ENCODE peak calls at places on chromosomes 3 and 15, in six cellular contexts. K is CD4-positive, CD25-positive, alpha-beta regulatory T cell; D is heart left ventricle; L is fibroblast of lung; O is PC-9; I is psoas muscle. Y is an unnamed sample.

GRCh38 chr3:42898896-42899675 is 6.9 kb upstream of the ZNF662 start:
- DNase-seq in O (no peak), K (no peak), D (no peak), I (no peak), L (no peak), Y (no peak)

GRCh38 chr3:69830147-69830546 is 90.9 kb downstream of the MITF start:
- DNase-seq in O (no peak), K (no peak), D (no peak), L (no peak), I (no peak), Y (no peak)

GRCh38 chr3:137052298-137052697 is 94.5 kb downstream of the IL20RB start:
- DNase-seq in O (no peak), L (no peak), D (no peak), I (no peak), K (no peak), Y (no peak)

GRCh38 chr15:51751687-51752683 is 588 bp downstream of the TMOD2 start:
- DNase-seq in O (no peak), K (no peak), D (no peak), L (peak), I (peak), Y (no peak)

GRCh38 chr15:83653639-83654378 is at the start of gene ADAMTSL3:
- DNase-seq in K (no peak), D (peak), L (peak), O (no peak), I (peak), Y (no peak)

GRCh38 chr3:128051837-128052766 is at the start of gene SEC61A1:
- DNase-seq in L (peak), O (peak), I (peak), D (peak), K (peak), Y (peak)

GRCh38 chr3:172991424-172991996 is 149.5 kb downstream of the SPATA16 start:
- DNase-seq in D (no peak), I (no peak), L (peak), K (no peak), O (no peak), Y (no peak)

GRCh38 chr15:73983211-73983727 is 8.8 kb downstream of the STOML1 start:
- DNase-seq in O (peak), I (peak), K (no peak), L (peak), D (peak), Y (no peak)

GRCh38 chr3:58640700-58641372 is 25.7 kb downstream of the FAM3D start:
- DNase-seq in K (peak), D (peak), O (peak), I (peak), L (peak), Y (peak)

GRCh38 chr3:34012102-34012461 is 213.7 kb downstream of the PDCD6IP start:
- DNase-seq in I (no peak), O (peak), D (no peak), L (peak), K (no peak), Y (no peak)

GRCh38 chr3:191238321-191238817 is 39.3 kb downstream of the OSTN start:
- DNase-seq in I (no peak), O (peak), D (no peak), L (peak), K (no peak), Y (no peak)

GRCh38 chr15:29618586-29618985 is 203.7 kb downstream of the TJP1 start:
- DNase-seq in L (no peak), O (no peak), K (no peak), I (no peak), D (no peak), Y (no peak)

GRCh38 chr15:92833493-92834271 is 66.4 kb upstream of the CHD2 start:
- DNase-seq in L (no peak), K (no peak), D (no peak), O (no peak), I (no peak), Y (no peak)

GRCh38 chr15:84681822-84682221 is 23.8 kb upstream of the NMB start:
- DNase-seq in D (no peak), O (no peak), I (no peak), K (peak), L (no peak), Y (no peak)

GRCh38 chr3:41863024-41863423 is 98.9 kb downstream of the ULK4 start:
- DNase-seq in L (no peak), O (no peak), I (no peak), K (no peak), D (no peak), Y (no peak)

GRCh38 chr3:8550619-8551018 is 49.0 kb downstream of the LMCD1 start:
- DNase-seq in D (no peak), I (no peak), L (no peak), K (no peak), O (no peak), Y (no peak)

GRCh38 chr3:105806361-105806760 is 62.5 kb downstream of the CBLB start:
- DNase-seq in O (peak), L (peak), I (no peak), K (peak), D (no peak), Y (no peak)

GRCh38 chr3:85162905-85163304 is 204.1 kb downstream of the CADM2 start:
- DNase-seq in O (no peak), D (no peak), I (no peak), L (no peak), K (no peak), Y (no peak)

GRCh38 chr15:99605990-99606389 is 40.2 kb downstream of the MEF2A start:
- DNase-seq in K (no peak), L (no peak), O (no peak), I (no peak), D (no peak), Y (no peak)

GRCh38 chr3:60076307-60076706 is 1026.5 kb upstream of the CFAP20DC start:
- DNase-seq in K (no peak), L (peak), D (no peak), O (no peak), I (no peak), Y (no peak)

DNA sequence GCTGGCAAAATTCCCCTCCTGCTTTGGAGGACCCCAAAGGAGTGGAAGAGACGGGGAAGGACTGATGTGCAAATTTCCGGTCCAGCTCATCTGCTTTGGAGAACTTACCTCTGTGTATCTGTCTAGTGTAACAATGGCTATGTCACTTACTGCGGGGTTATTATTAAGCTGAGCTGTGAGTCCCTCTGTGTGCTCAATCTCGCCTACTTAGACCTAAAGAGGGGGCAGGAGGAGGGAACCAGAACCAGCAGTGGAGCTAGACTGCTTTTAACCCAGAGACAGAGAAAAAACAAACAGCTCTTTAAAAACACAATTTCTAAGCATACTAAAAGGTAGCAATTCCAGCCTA is 77.0 kb downstream of the MYO1E start:
- DNase-seq in O (no peak), K (no peak), L (no peak), D (no peak), I (no peak), Y (no peak)
- H3K4me3 ChIP-seq in O (peak), K (no peak), L (no peak), D (no peak), I (peak), Y (no peak)

DNA sequence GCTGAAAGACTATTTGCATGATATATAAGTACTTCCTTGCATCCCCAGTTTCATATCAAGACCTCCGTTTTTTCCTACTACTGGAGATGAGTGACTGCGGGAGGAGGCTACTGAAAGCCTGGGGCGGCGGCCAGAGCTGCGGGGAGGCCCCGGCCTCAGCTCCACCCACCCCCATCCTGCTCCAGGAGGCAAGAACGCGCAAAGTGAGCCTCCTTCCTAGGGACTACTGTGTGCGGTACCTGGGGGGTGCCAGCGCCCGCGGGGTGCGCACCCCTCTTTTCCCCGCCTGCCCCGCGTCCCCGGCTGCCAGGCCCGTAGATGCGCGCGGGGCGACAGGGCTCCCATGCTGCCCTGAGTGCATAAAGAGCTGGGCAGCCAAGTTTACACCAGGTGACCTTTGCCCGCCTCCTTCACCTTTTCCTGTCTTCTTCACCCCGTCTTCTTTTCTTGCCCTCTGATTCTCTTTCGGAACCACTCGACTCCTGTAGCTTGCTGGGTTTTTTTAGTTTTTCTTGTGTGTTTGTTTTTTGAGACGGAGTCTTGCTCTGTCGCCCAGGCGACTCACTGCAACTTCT is 2.5 kb upstream of the USF3 start:
- DNase-seq in L (peak), I (no peak), O (no peak), D (no peak), K (peak), Y (peak)
- H3K4me3 ChIP-seq in L (peak), I (peak), O (no peak), D (no peak), K (peak), Y (no peak)

GRCh38 chr15:101378356-101378755 is 83.3 kb upstream of the SNRPA1 start:
- DNase-seq in K (no peak), I (peak), D (no peak), L (no peak), O (no peak), Y (no peak)
- H3K4me3 ChIP-seq in K (no peak), I (no peak), D (no peak), L (no peak), O (no peak), Y (no peak)

DNA sequence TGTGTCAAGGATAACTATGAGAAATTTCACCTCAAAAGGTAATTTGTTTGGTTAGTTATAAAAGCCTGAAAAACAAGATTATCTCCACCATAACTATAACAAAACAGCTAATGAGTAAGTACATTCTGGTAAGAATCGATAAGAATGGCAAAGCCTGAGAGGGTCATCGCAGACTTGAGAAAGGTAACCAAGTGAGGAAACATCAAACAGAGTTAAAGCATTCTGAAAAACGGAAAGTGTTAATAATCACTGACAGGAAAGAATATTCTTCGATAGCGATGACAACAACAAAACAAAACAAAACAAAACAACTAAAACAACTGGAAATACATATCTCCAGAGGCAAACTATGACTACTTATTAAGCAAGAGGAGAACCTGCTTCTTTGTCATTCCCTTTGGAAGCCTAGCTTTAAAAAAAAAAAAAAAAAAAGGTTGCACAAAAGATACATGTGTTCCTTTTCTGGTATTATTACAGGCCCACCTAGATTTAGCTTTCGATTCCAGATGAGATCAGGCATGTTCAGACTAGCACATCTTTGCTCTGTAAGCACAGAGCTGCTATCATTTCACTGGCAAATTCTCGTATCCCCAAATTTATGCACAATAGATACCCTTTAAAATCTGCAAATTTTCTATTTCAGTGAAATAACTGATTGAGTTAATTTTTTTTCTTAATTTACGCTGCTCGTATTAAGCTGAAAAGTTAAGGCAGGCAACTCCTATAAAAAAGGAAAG is 155.6 kb downstream of the TIGIT start:
- DNase-seq in D (no peak), O (no peak), I (no peak), K (no peak), L (no peak), Y (no peak)
- H3K4me3 ChIP-seq in D (no peak), O (no peak), I (peak), K (no peak), L (no peak), Y (no peak)

DNA sequence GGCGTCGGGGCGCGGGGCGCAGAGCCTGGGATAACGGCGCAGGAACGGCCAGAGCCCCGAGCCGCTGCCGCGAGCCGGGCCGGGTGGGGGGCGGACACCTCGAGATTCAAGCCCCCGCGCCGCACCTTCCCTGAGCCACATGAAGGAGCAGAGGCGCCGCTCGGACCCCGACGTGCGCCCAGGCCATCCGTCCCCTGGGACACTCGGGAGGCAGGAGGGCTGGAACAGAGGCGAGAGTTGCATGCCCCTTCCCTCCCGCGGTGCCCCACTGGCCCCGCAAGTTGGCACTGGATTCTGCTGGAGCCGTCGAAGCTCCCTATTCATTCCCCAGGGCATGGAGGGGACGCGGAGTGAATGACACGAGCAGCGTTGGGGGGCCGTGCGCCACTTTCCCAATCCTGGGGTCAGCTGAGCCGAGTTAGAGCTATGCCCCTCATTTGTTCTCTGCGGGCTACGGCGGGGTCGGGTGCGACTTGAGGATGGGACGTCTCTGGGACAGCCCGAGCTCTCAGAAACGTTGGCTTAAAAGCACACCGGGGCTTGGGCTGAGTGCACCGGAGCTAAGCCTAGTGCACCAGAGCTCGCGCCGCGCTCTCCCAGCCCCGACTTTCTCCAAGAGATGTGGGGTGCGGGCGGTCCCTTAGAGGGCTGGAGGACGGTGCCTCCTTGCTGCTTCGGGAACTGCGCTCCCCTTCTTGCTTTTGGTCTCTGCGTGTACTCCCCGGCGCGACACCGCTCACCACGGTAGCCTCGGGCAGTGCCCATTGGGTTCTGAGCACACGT is 589 bp downstream of the SLC6A1 start:
- DNase-seq in O (no peak), K (no peak), I (no peak), D (no peak), L (no peak), Y (no peak)
- H3K4me3 ChIP-seq in O (no peak), K (no peak), I (peak), D (no peak), L (no peak), Y (no peak)

GRCh38 chr15:60119101-60119500 is 115.0 kb downstream of the FOXB1 start:
- DNase-seq in O (no peak), D (no peak), I (no peak), K (no peak), L (no peak), Y (no peak)

GRCh38 chr15:60118146-60118545 is 114.0 kb downstream of the FOXB1 start:
- DNase-seq in I (no peak), O (no peak), L (no peak), D (no peak), K (no peak), Y (no peak)

GRCh38 chr15:60118564-60119080 is 114.5 kb downstream of the FOXB1 start:
- DNase-seq in O (no peak), K (no peak), D (no peak), L (no peak), I (no peak), Y (no peak)

GRCh38 chr15:60121845-60122244 is 117.7 kb downstream of the FOXB1 start:
- DNase-seq in I (no peak), D (no peak), O (no peak), K (peak), L (no peak), Y (no peak)

DNA sequence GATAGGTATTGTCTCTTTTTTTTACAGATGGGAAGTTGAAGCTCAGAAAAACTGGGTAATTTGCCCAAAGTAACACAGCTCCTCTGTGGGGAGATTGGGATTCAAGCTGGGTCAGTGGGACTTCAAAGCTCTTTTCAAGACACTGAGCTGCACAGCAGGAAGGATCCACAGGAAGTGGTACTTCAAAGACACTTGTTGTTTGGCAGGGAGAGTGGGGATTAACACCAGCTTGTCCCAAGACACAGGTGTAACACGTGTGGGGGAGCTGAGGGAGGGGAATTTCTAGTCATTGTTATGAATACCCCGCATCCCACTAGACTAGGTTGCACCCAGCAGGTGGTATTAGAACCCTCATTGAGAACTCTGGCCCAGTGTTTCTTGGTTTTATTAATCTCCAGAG is 116.0 kb downstream of the FOXB1 start:
- DNase-seq in O (no peak), D (no peak), K (peak), I (no peak), L (no peak), Y (no peak)
- H3K4me3 ChIP-seq in O (no peak), D (no peak), K (no peak), I (no peak), L (no peak), Y (no peak)

GRCh38 chr3:4986175-4986610 is 7.0 kb downstream of the BHLHE40 start:
- DNase-seq in O (peak), I (no peak), K (no peak), L (no peak), D (no peak), Y (no peak)
- H3K4me3 ChIP-seq in O (peak), I (peak), K (no peak), L (no peak), D (no peak), Y (peak)

GRCh38 chr3:72163809-72164634 is 379.1 kb upstream of the PROK2 start:
- DNase-seq in I (no peak), L (no peak), O (no peak), D (no peak), K (no peak), Y (no peak)
- H3K4me3 ChIP-seq in I (no peak), L (no peak), O (no peak), D (no peak), K (no peak), Y (no peak)

DNA sequence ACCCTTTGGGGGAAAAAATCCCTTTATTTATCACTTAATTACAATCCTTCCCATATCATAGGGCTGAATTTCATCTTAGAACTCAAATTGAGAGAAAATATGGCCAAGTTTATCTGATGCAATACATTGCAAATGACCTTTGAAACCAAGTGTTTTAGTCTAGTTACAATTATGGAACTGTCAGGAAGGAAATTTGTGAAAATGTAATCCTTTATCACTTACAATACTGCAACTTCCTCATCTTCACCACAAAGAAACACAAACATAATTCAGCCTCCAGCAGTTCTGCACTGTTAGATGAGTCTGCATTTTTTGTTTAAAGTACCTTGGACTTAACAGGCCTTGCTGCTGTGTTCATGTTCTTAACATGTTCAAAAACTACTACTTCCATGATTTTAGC is 4.6 kb downstream of the CCPG1 start:
- DNase-seq in L (peak), O (peak), D (no peak), K (peak), I (no peak), Y (no peak)
- H3K4me3 ChIP-seq in L (peak), O (peak), D (no peak), K (peak), I (peak), Y (no peak)

Y was measured in naive thymus-derived CD4-positive, alpha-beta T cell.